ENCODE peak calls at places on chromosomes 13 and 19, in ten cellular contexts. X is T-cell; Q is NCI-H1105 treated with DMSO at 0.1 percent for 48 hours; M is activated T-helper 1 cell treated with anti-CD3 and anti-CD28 coated beads, Interleukin-2, amount 50 U/mL, for 16 hours; T is astrocyte of the spinal cord; I is fibroblast of the aortic adventitia; Y is stimulated activated naive B cell treated with anti-CD40 and anti-IgM and Interleukin-4, amounts not matched to agents 10 μg/mL and 1 μg/mL and 100 μg/mL, for 72 hours; N is HS-5; O is stimulated activated CD4-positive, alpha-beta T cell treated with anti-CD3 and anti-CD28 coated beads, Interleukin-4, amount 100 ng/mL, for 4 hours; V is mucosa of descending colon. P is an unnamed sample.

GRCh38 chr19:11422163-11423068 is 3.3 kb upstream of the RGL3 start:
- DNase-seq in X (peak), Q (no peak), M (peak), T (no peak), I (peak), Y (peak), N (no peak), O (peak), V (peak), P (peak)

GRCh38 chr19:4678881-4679379 is 8.8 kb upstream of the MYDGF start:
- DNase-seq in X (no peak), Q (no peak), M (no peak), T (peak), I (no peak), Y (no peak), N (no peak), O (no peak), V (peak), P (peak)

GRCh38 chr19:38028913-38029565 is 122.0 kb downstream of the SIPA1L3 start:
- DNase-seq in X (no peak), Q (no peak), M (no peak), T (peak), I (no peak), Y (no peak), N (no peak), O (no peak), V (no peak), P (no peak)

GRCh38 chr13:114019367-114019766 is 45.5 kb upstream of the C13orf46 start:
- DNase-seq in X (peak), Q (no peak), M (no peak), T (no peak), I (no peak), Y (no peak), N (no peak), O (peak), V (no peak), P (peak)

GRCh38 chr19:48551437-48552302 is at the start of gene SULT2B1:
- DNase-seq in X (no peak), Q (peak), M (no peak), T (no peak), I (no peak), Y (no peak), N (no peak), O (no peak), V (peak), P (no peak)

GRCh38 chr19:5354403-5354802 is 13.8 kb upstream of the PTPRS start:
- DNase-seq in X (no peak), Q (no peak), M (no peak), T (no peak), I (no peak), Y (peak), N (no peak), O (no peak), V (no peak), P (no peak)

GRCh38 chr13:62387642-62388041 is 972.0 kb upstream of the PCDH20 start:
- DNase-seq in X (no peak), Q (peak), M (no peak), T (peak), I (no peak), Y (no peak), N (no peak), O (no peak), V (no peak), P (no peak)

GRCh38 chr13:42039946-42040729 is 8.3 kb upstream of the DGKH start:
- DNase-seq in X (peak), Q (peak), M (peak), T (peak), I (peak), Y (peak), N (peak), O (peak), V (peak), P (peak)

GRCh38 chr13:39023761-39024160 is 14.1 kb downstream of the PROSER1 start:
- DNase-seq in X (no peak), Q (no peak), M (no peak), T (no peak), I (no peak), Y (no peak), N (no peak), O (no peak), V (peak), P (no peak)

GRCh38 chr13:86986448-86986847 is 684.7 kb upstream of the SLITRK5 start:
- DNase-seq in X (no peak), Q (peak), M (no peak), T (peak), I (no peak), Y (no peak), N (no peak), O (no peak), V (no peak), P (no peak)

GRCh38 chr19:14035706-14036105 is 4.1 kb downstream of the IL27RA start:
- DNase-seq in X (no peak), Q (no peak), M (no peak), T (no peak), I (peak), Y (no peak), N (no peak), O (no peak), V (no peak), P (no peak)

GRCh38 chr19:34269968-34270621 is 15.7 kb downstream of the GARRE1 start:
- DNase-seq in X (peak), Q (no peak), M (peak), T (peak), I (peak), Y (peak), N (peak), O (peak), V (peak), P (peak)

GRCh38 chr13:94470126-94470525 is 9.4 kb downstream of the DCT start:
- DNase-seq in X (no peak), Q (no peak), M (no peak), T (no peak), I (no peak), Y (no peak), N (no peak), O (no peak), V (no peak), P (no peak)

GRCh38 chr19:12331211-12331941 is 2.1 kb downstream of the ZNF563 start:
- DNase-seq in X (peak), Q (no peak), M (peak), T (no peak), I (no peak), Y (peak), N (no peak), O (peak), V (no peak), P (no peak)

GRCh38 chr19:776549-776948 is 20.7 kb upstream of the PTBP1 start:
- DNase-seq in X (no peak), Q (no peak), M (no peak), T (no peak), I (no peak), Y (no peak), N (no peak), O (no peak), V (no peak), P (no peak)

GRCh38 chr13:23506821-23507210 is 63.4 kb upstream of the TNFRSF19 start:
- DNase-seq in X (no peak), Q (no peak), M (no peak), T (peak), I (peak), Y (no peak), N (peak), O (no peak), V (no peak), P (peak)

GRCh38 chr19:32407004-32407992 is 1.7 kb downstream of the DPY19L3 start:
- DNase-seq in X (no peak), Q (no peak), M (no peak), T (peak), I (peak), Y (no peak), N (no peak), O (no peak), V (no peak), P (peak)

GRCh38 chr13:110340812-110341444 is 33.8 kb downstream of the COL4A2 start:
- DNase-seq in X (peak), Q (no peak), M (peak), T (peak), I (peak), Y (peak), N (no peak), O (peak), V (peak), P (peak)

GRCh38 chr19:18390075-18390909 is 4.3 kb downstream of the GDF15 start:
- DNase-seq in X (no peak), Q (no peak), M (no peak), T (no peak), I (peak), Y (no peak), N (no peak), O (no peak), V (no peak), P (no peak)

GRCh38 chr13:110285991-110286923 is 20.7 kb downstream of the COL4A1 start:
- DNase-seq in X (no peak), Q (no peak), M (no peak), T (no peak), I (no peak), Y (no peak), N (no peak), O (no peak), V (no peak), P (no peak)

GRCh38 chr13:108961542-108962125 is 332.2 kb downstream of the MYO16 start:
- DNase-seq in X (peak), Q (peak), M (no peak), T (peak), I (peak), Y (peak), N (no peak), O (no peak), V (no peak), P (peak)

GRCh38 chr13:108812165-108812564 is 182.8 kb downstream of the MYO16 start:
- DNase-seq in X (no peak), Q (no peak), M (no peak), T (no peak), I (no peak), Y (no peak), N (no peak), O (no peak), V (no peak), P (no peak)

P was measured in AG08396.